ENCODE peak calls at places on chromosomes 13 and 19, in six cellular contexts. R, I, E, J, X and N are unnamed samples. For H4K20me1, the result is how much of the 10 kb centered on the place peaks cover.

GRCh38 chr19:57443121-57443696 is 8.1 kb downstream of the ZNF749 start:
- DNase-seq in R (no peak), I (no peak), E (no peak), J (no peak), X (no peak), N (no peak)

GRCh38 chr19:5298502-5298901 is 42.1 kb downstream of the PTPRS start:
- DNase-seq in R (no peak), I (no peak), E (no peak), J (peak), X (no peak), N (no peak)

GRCh38 chr13:44912617-44913016 is 76.7 kb downstream of the NUFIP1 start:
- DNase-seq in R (no peak), I (no peak), E (no peak), J (no peak), X (no peak), N (no peak)

GRCh38 chr19:17479325-17479791 is 9.0 kb downstream of the SLC27A1 start:
- DNase-seq in R (no peak), I (no peak), E (no peak), J (no peak), X (no peak), N (no peak)

GRCh38 chr13:75223981-75224742 is 257.8 kb downstream of the TBC1D4 start:
- DNase-seq in R (no peak), I (no peak), E (no peak), J (peak), X (no peak), N (no peak)

GRCh38 chr13:95418946-95419345 is 117.7 kb upstream of the ABCC4 start:
- DNase-seq in R (no peak), I (no peak), E (no peak), J (no peak), X (no peak), N (no peak)

GRCh38 chr13:32211788-32212187 is 103.4 kb downstream of the ZAR1L start:
- DNase-seq in R (no peak), I (no peak), E (no peak), J (no peak), X (no peak), N (no peak)

GRCh38 chr13:81872581-81872980 is 1531.7 kb upstream of the SPRY2 start:
- DNase-seq in R (no peak), I (peak), E (peak), J (peak), X (peak), N (no peak)

GRCh38 chr19:34171539-34171876 is 796 bp upstream of the LSM14A start:
- DNase-seq in R (no peak), I (no peak), E (no peak), J (peak), X (no peak), N (peak)

GRCh38 chr13:33279898-33280549 is 5.5 kb downstream of the STARD13 start:
- DNase-seq in R (peak), I (no peak), E (no peak), J (peak), X (no peak), N (no peak)

GRCh38 chr13:21058361-21058760 is 3.0 kb downstream of the LATS2 start:
- DNase-seq in R (no peak), I (peak), E (no peak), J (peak), X (no peak), N (no peak)

GRCh38 chr19:41699231-41699967 is 9.0 kb upstream of the CEACAM5 start:
- DNase-seq in R (no peak), I (no peak), E (peak), J (no peak), X (no peak), N (no peak)

GRCh38 chr13:41709511-41709910 is 251.4 kb downstream of the VWA8 start:
- DNase-seq in R (no peak), I (no peak), E (no peak), J (no peak), X (no peak), N (no peak)

GRCh38 chr19:4061178-4061682 is 5.5 kb downstream of the ZBTB7A start:
- DNase-seq in R (no peak), I (peak), E (peak), J (peak), X (no peak), N (no peak)

GRCh38 chr13:112626124-112626523 is 38.2 kb upstream of the TUBGCP3 start:
- DNase-seq in R (no peak), I (no peak), E (no peak), J (no peak), X (no peak), N (no peak)

GRCh38 chr19:17966497-17967257 is at the start of gene KCNN1:
- DNase-seq in R (no peak), I (peak), E (no peak), J (no peak), X (no peak), N (no peak)

GRCh38 chr13:44237276-44237767 is 136.3 kb upstream of the SERP2 start:
- DNase-seq in R (no peak), I (no peak), E (no peak), J (peak), X (no peak), N (peak)

GRCh38 chr19:46828484-46828883 is 22.2 kb downstream of the AP2S1 start:
- DNase-seq in R (no peak), I (no peak), E (no peak), J (peak), X (no peak), N (no peak)

GRCh38 chr13:92345627-92346026 is 881.0 kb upstream of the GPC6 start:
- DNase-seq in R (no peak), I (no peak), E (no peak), J (no peak), X (no peak), N (no peak)

GRCh38 chr13:98773053-98773452 is 20.6 kb upstream of the SLC15A1 start:
- DNase-seq in R (no peak), I (peak), E (peak), J (no peak), X (no peak), N (no peak)

GRCh38 chr13:33721719-33722118 is 96.2 kb upstream of the RFC3 start:
- DNase-seq in R (no peak), I (no peak), E (no peak), J (no peak), X (no peak), N (no peak)

DNA sequence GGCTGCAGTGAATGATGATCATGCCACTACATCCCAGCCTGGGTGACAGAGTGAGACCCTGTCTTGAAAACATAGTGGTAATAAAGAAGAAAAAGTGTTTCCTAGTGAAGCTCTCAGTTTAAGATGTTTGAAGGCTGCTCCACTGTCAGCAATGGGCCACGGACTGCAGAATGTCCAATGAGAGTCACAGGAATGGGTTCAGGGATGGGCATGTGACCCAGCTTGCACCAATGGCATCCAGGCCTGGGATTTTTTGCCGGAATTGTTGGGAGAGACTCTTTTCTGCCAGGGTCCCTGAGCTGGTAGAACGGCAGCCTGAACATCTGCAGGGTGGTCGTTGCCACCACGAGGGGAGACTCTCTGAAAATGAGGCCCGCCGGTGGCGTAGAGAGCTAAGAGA is 6.3 kb downstream of the SHISA7 start:
- DNase-seq in R (no peak), I (peak), E (no peak), J (no peak), X (no peak), N (no peak)
- H4K20me1 ChIP-seq in R (under half), I (under half), E (under half), J (under half), X (under half), N (under half)

GRCh38 chr19:35727956-35728706 is 10.3 kb downstream of the KMT2B start:
- DNase-seq in R (no peak), I (no peak), E (no peak), J (no peak), X (no peak), N (no peak)

GRCh38 chr19:35730326-35730725 is 11.9 kb downstream of the IGFLR1 start:
- DNase-seq in R (no peak), I (no peak), E (no peak), J (no peak), X (no peak), N (no peak)

GRCh38 chr19:35729021-35729420 is 11.2 kb downstream of the KMT2B start:
- DNase-seq in R (no peak), I (no peak), E (no peak), J (no peak), X (no peak), N (no peak)

GRCh38 chr19:35731353-35731752 is 10.9 kb downstream of the IGFLR1 start:
- DNase-seq in R (no peak), I (no peak), E (no peak), J (peak), X (no peak), N (no peak)

GRCh38 chr19:35729763-35730162 is 12.0 kb downstream of the KMT2B start:
- DNase-seq in R (no peak), I (no peak), E (no peak), J (no peak), X (no peak), N (no peak)
- H4K20me1 ChIP-seq in R (under half), I (under half), E (under half), J (under half), X (under half), N (under half)

GRCh38 chr19:35719402-35720162 is 1.8 kb downstream of the KMT2B start:
- DNase-seq in R (no peak), I (no peak), E (no peak), J (no peak), X (no peak), N (no peak)
- H4K20me1 ChIP-seq in R (under half), I (under half), E (under half), J (under half), X (under half), N (under half)

DNA sequence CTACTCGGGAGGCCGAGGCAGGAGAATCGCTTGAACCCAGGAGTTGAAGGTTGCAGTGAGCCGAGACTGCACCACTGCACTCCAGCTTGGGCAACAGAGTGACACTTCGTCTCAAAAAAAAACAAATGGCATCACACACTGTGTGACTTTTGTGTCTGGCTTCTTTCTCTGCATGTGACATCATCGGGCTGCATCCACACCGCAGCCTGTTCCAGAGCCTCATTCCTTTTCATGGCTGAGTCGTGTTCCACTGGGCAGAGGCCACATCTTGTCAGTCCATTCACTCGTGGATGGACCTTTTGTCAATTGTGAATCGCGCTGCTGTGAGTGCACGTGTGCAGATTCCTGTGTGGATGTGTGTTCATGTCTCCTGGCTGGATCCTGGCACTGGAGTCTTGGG is 8.3 kb downstream of the THOP1 start:
- DNase-seq in R (no peak), I (no peak), E (no peak), J (no peak), X (no peak), N (no peak)
- H4K20me1 ChIP-seq in R (under half), I (under half), E (under half), J (under half), X (under half), N (under half)

GRCh38 chr13:29591310-29591709 is 4.2 kb downstream of the SLC7A1 start:
- DNase-seq in R (no peak), I (no peak), E (no peak), J (no peak), X (no peak), N (no peak)
- H4K20me1 ChIP-seq in R (under half), I (half or more), E (under half), J (half or more), X (under half), N (under half)

GRCh38 chr19:939439-939838 is 13.6 kb downstream of the ARID3A start:
- DNase-seq in R (no peak), I (no peak), E (no peak), J (no peak), X (no peak), N (no peak)
- H4K20me1 ChIP-seq in R (under half), I (under half), E (under half), J (under half), X (under half), N (under half)

DNA sequence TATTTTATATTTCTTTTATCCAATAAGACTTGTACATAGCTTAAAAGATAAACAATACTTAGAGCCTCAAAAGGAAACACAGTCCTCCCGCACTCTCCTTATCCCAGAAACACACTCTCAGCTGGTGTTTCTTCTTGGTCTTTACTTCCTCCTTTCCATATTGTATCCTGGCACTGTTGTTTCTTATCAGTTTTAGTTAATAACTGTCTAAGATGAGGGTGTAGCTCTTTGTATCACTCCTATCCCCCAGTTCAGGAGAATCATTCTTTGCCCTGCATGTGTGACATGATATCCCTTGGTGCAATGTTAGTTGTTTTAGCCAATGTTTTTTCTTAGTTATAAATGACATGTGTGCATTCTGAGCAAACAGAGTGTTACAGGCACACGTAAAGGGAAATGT is 52.2 kb downstream of the ARHGEF7 start:
- DNase-seq in R (no peak), I (no peak), E (no peak), J (no peak), X (no peak), N (no peak)
- H4K20me1 ChIP-seq in R (under half), I (half or more), E (under half), J (under half), X (under half), N (under half)

GRCh38 chr19:2179095-2179494 is 15.4 kb downstream of the DOT1L start:
- DNase-seq in R (no peak), I (no peak), E (no peak), J (no peak), X (no peak), N (no peak)
- H4K20me1 ChIP-seq in R (under half), I (under half), E (under half), J (under half), X (under half), N (under half)

GRCh38 chr19:13055213-13056051 is 47.2 kb downstream of the LYL1 start:
- DNase-seq in R (no peak), I (peak), E (peak), J (peak), X (no peak), N (no peak)
- H4K20me1 ChIP-seq in R (under half), I (under half), E (under half), J (under half), X (under half), N (under half)